ENCODE peak calls at places on chromosomes 13 and 19, in ten cellular contexts. One of them, this sample, is unnamed.

GRCh38 chr19:5718579-5719273 is 1.2 kb downstream of the LONP1 start:
- DNase-seq in NCI-H524 treated with DMSO at 0.1 percent for 48 hours: no peak
- DNase-seq in activated T-cell treated with anti-CD3 and anti-CD28 coated beads for 1 hour: no peak
- DNase-seq in caudate nucleus: no peak
- DNase-seq in heart left ventricle: no peak
- DNase-seq in fibroblast of the conjunctiva: peak; percentile 90
- DNase-seq in T-helper 9 cell: no peak
- DNase-seq in IMR-90: peak; percentile 91
- DNase-seq in GOT3: no peak
- DNase-seq in GM03348: peak; percentile 79
- DNase-seq in this sample: peak; percentile 66

GRCh38 chr19:49851456-49852259 is 699 bp downstream of the PTOV1 start:
- DNase-seq in NCI-H524 treated with DMSO at 0.1 percent for 48 hours: no peak
- DNase-seq in activated T-cell treated with anti-CD3 and anti-CD28 coated beads for 1 hour: peak; percentile 24
- DNase-seq in caudate nucleus: no peak
- DNase-seq in heart left ventricle: no peak
- DNase-seq in fibroblast of the conjunctiva: no peak
- DNase-seq in T-helper 9 cell: no peak
- DNase-seq in IMR-90: no peak
- DNase-seq in GOT3: no peak
- DNase-seq in GM03348: peak; percentile 66
- DNase-seq in this sample: no peak

GRCh38 chr13:77749481-77749880 is 52.0 kb downstream of the SLAIN1 start:
- DNase-seq in NCI-H524 treated with DMSO at 0.1 percent for 48 hours: no peak
- DNase-seq in activated T-cell treated with anti-CD3 and anti-CD28 coated beads for 1 hour: no peak
- DNase-seq in caudate nucleus: no peak
- DNase-seq in heart left ventricle: no peak
- DNase-seq in fibroblast of the conjunctiva: no peak
- DNase-seq in T-helper 9 cell: no peak
- DNase-seq in IMR-90: no peak
- DNase-seq in GOT3: no peak
- DNase-seq in GM03348: no peak
- DNase-seq in this sample: no peak

GRCh38 chr13:112857914-112858490 is 111.0 kb upstream of the MCF2L start:
- DNase-seq in NCI-H524 treated with DMSO at 0.1 percent for 48 hours: no peak
- DNase-seq in activated T-cell treated with anti-CD3 and anti-CD28 coated beads for 1 hour: no peak
- DNase-seq in caudate nucleus: no peak
- DNase-seq in heart left ventricle: no peak
- DNase-seq in fibroblast of the conjunctiva: no peak
- DNase-seq in T-helper 9 cell: no peak
- DNase-seq in IMR-90: no peak
- DNase-seq in GOT3: no peak
- DNase-seq in GM03348: no peak
- DNase-seq in this sample: no peak

GRCh38 chr19:4032436-4032835 is 24.9 kb downstream of the PIAS4 start:
- DNase-seq in NCI-H524 treated with DMSO at 0.1 percent for 48 hours: no peak
- DNase-seq in activated T-cell treated with anti-CD3 and anti-CD28 coated beads for 1 hour: no peak
- DNase-seq in caudate nucleus: no peak
- DNase-seq in heart left ventricle: no peak
- DNase-seq in fibroblast of the conjunctiva: no peak
- DNase-seq in T-helper 9 cell: no peak
- DNase-seq in IMR-90: no peak
- DNase-seq in GOT3: no peak
- DNase-seq in GM03348: no peak
- DNase-seq in this sample: no peak

GRCh38 chr19:6738726-6739389 is 622 bp upstream of the TRIP10 start:
- DNase-seq in NCI-H524 treated with DMSO at 0.1 percent for 48 hours: peak; percentile 90
- DNase-seq in activated T-cell treated with anti-CD3 and anti-CD28 coated beads for 1 hour: peak; percentile 18
- DNase-seq in caudate nucleus: no peak
- DNase-seq in heart left ventricle: peak; percentile 82
- DNase-seq in fibroblast of the conjunctiva: no peak
- DNase-seq in T-helper 9 cell: peak; percentile 17
- DNase-seq in IMR-90: peak; percentile 8
- DNase-seq in GOT3: no peak
- DNase-seq in GM03348: no peak
- DNase-seq in this sample: no peak

GRCh38 chr13:63636231-63636993 is 2220.8 kb upstream of the PCDH20 start:
- DNase-seq in NCI-H524 treated with DMSO at 0.1 percent for 48 hours: no peak
- DNase-seq in activated T-cell treated with anti-CD3 and anti-CD28 coated beads for 1 hour: no peak
- DNase-seq in caudate nucleus: no peak
- DNase-seq in heart left ventricle: no peak
- DNase-seq in fibroblast of the conjunctiva: no peak
- DNase-seq in T-helper 9 cell: no peak
- DNase-seq in IMR-90: no peak
- DNase-seq in GOT3: no peak
- DNase-seq in GM03348: peak; percentile 1
- DNase-seq in this sample: no peak

GRCh38 chr19:16456652-16457194 is 15.0 kb downstream of the EPS15L1 start:
- DNase-seq in NCI-H524 treated with DMSO at 0.1 percent for 48 hours: no peak
- DNase-seq in activated T-cell treated with anti-CD3 and anti-CD28 coated beads for 1 hour: no peak
- DNase-seq in caudate nucleus: no peak
- DNase-seq in heart left ventricle: no peak
- DNase-seq in fibroblast of the conjunctiva: no peak
- DNase-seq in T-helper 9 cell: no peak
- DNase-seq in IMR-90: no peak
- DNase-seq in GOT3: no peak
- DNase-seq in GM03348: no peak
- DNase-seq in this sample: no peak

GRCh38 chr13:65339236-65339635 is 1890.9 kb downstream of the PCDH9 start:
- DNase-seq in NCI-H524 treated with DMSO at 0.1 percent for 48 hours: no peak
- DNase-seq in activated T-cell treated with anti-CD3 and anti-CD28 coated beads for 1 hour: no peak
- DNase-seq in caudate nucleus: no peak
- DNase-seq in heart left ventricle: no peak
- DNase-seq in fibroblast of the conjunctiva: no peak
- DNase-seq in T-helper 9 cell: no peak
- DNase-seq in IMR-90: peak; percentile 59
- DNase-seq in GOT3: no peak
- DNase-seq in GM03348: no peak
- DNase-seq in this sample: no peak

GRCh38 chr19:30153326-30154210 is 211.5 kb downstream of the URI1 start:
- DNase-seq in NCI-H524 treated with DMSO at 0.1 percent for 48 hours: no peak
- DNase-seq in activated T-cell treated with anti-CD3 and anti-CD28 coated beads for 1 hour: no peak
- DNase-seq in caudate nucleus: no peak
- DNase-seq in heart left ventricle: no peak
- DNase-seq in fibroblast of the conjunctiva: no peak
- DNase-seq in T-helper 9 cell: no peak
- DNase-seq in IMR-90: no peak
- DNase-seq in GOT3: no peak
- DNase-seq in GM03348: no peak
- DNase-seq in this sample: no peak

GRCh38 chr13:111559612-111560423 is 239.4 kb downstream of the TEX29 start:
- DNase-seq in NCI-H524 treated with DMSO at 0.1 percent for 48 hours: no peak
- DNase-seq in activated T-cell treated with anti-CD3 and anti-CD28 coated beads for 1 hour: no peak
- DNase-seq in caudate nucleus: no peak
- DNase-seq in heart left ventricle: no peak
- DNase-seq in fibroblast of the conjunctiva: no peak
- DNase-seq in T-helper 9 cell: no peak
- DNase-seq in IMR-90: no peak
- DNase-seq in GOT3: no peak
- DNase-seq in GM03348: no peak
- DNase-seq in this sample: no peak

GRCh38 chr19:41537789-41538188 is 38.2 kb upstream of the CEACAM21 start:
- DNase-seq in NCI-H524 treated with DMSO at 0.1 percent for 48 hours: no peak
- DNase-seq in activated T-cell treated with anti-CD3 and anti-CD28 coated beads for 1 hour: no peak
- DNase-seq in caudate nucleus: no peak
- DNase-seq in heart left ventricle: no peak
- DNase-seq in fibroblast of the conjunctiva: no peak
- DNase-seq in T-helper 9 cell: no peak
- DNase-seq in IMR-90: peak; percentile 22
- DNase-seq in GOT3: no peak
- DNase-seq in GM03348: peak; percentile 17
- DNase-seq in this sample: peak; percentile 28

GRCh38 chr19:18559685-18560084 is 2.0 kb downstream of the KXD1 start:
- DNase-seq in NCI-H524 treated with DMSO at 0.1 percent for 48 hours: no peak
- DNase-seq in activated T-cell treated with anti-CD3 and anti-CD28 coated beads for 1 hour: no peak
- DNase-seq in caudate nucleus: no peak
- DNase-seq in heart left ventricle: no peak
- DNase-seq in fibroblast of the conjunctiva: no peak
- DNase-seq in T-helper 9 cell: no peak
- DNase-seq in IMR-90: no peak
- DNase-seq in GOT3: no peak
- DNase-seq in GM03348: no peak
- DNase-seq in this sample: no peak

GRCh38 chr13:93002071-93002470 is 224.5 kb upstream of the GPC6 start:
- DNase-seq in NCI-H524 treated with DMSO at 0.1 percent for 48 hours: no peak
- DNase-seq in activated T-cell treated with anti-CD3 and anti-CD28 coated beads for 1 hour: no peak
- DNase-seq in caudate nucleus: no peak
- DNase-seq in heart left ventricle: no peak
- DNase-seq in fibroblast of the conjunctiva: no peak
- DNase-seq in T-helper 9 cell: no peak
- DNase-seq in IMR-90: no peak
- DNase-seq in GOT3: no peak
- DNase-seq in GM03348: peak; percentile 18
- DNase-seq in this sample: no peak

GRCh38 chr13:23175920-23176319 is 4.9 kb upstream of the SGCG start:
- DNase-seq in NCI-H524 treated with DMSO at 0.1 percent for 48 hours: no peak
- DNase-seq in activated T-cell treated with anti-CD3 and anti-CD28 coated beads for 1 hour: no peak
- DNase-seq in caudate nucleus: no peak
- DNase-seq in heart left ventricle: no peak
- DNase-seq in fibroblast of the conjunctiva: no peak
- DNase-seq in T-helper 9 cell: no peak
- DNase-seq in IMR-90: peak; percentile 11
- DNase-seq in GOT3: no peak
- DNase-seq in GM03348: peak; percentile 47
- DNase-seq in this sample: no peak

GRCh38 chr13:44989941-44990340 is 603 bp downstream of the GPALPP1 start:
- DNase-seq in NCI-H524 treated with DMSO at 0.1 percent for 48 hours: no peak
- DNase-seq in activated T-cell treated with anti-CD3 and anti-CD28 coated beads for 1 hour: no peak
- DNase-seq in caudate nucleus: no peak
- DNase-seq in heart left ventricle: no peak
- DNase-seq in fibroblast of the conjunctiva: no peak
- DNase-seq in T-helper 9 cell: no peak
- DNase-seq in IMR-90: no peak
- DNase-seq in GOT3: no peak
- DNase-seq in GM03348: peak; percentile 21
- DNase-seq in this sample: peak; percentile 12

GRCh38 chr19:33442706-33443105 is 69.2 kb downstream of the CEBPG start:
- DNase-seq in NCI-H524 treated with DMSO at 0.1 percent for 48 hours: no peak
- DNase-seq in activated T-cell treated with anti-CD3 and anti-CD28 coated beads for 1 hour: no peak
- DNase-seq in caudate nucleus: no peak
- DNase-seq in heart left ventricle: peak; percentile 18
- DNase-seq in fibroblast of the conjunctiva: no peak
- DNase-seq in T-helper 9 cell: no peak
- DNase-seq in IMR-90: no peak
- DNase-seq in GOT3: no peak
- DNase-seq in GM03348: no peak
- DNase-seq in this sample: no peak

This sample was measured in AG08395.